ENCODE peak calls at places on chromosomes 5 and 9, in ten cellular contexts. H is gastrocnemius medialis, C is foreskin fibroblast, S is breast epithelium, R is lower lobe of right lung, J is heart right ventricle, Q is fibroblast of lung, E is SJCRH30, B is skeletal muscle cell, Y is HL-60. T is an unnamed sample.

GRCh38 chr5:162274684-162275083 is 207.1 kb downstream of the GABRG2 start:
- DNase-seq in H (no peak), C (no peak), S (no peak), R (no peak), J (no peak), Q (no peak), E (no peak), B (no peak), Y (no peak), T (no peak)

GRCh38 chr9:130707225-130707976 is 13.8 kb downstream of the EXOSC2 start:
- DNase-seq in H (no peak), C (peak), S (no peak), R (no peak), J (peak), Q (peak), E (peak), B (no peak), Y (no peak), T (no peak)

GRCh38 chr5:80216753-80217596 is 38.9 kb downstream of the SERINC5 start:
- DNase-seq in H (peak), C (no peak), S (no peak), R (peak), J (peak), Q (no peak), E (peak), B (no peak), Y (no peak), T (no peak)

GRCh38 chr9:121399126-121399882 is 29.3 kb upstream of the STOM start:
- DNase-seq in H (no peak), C (no peak), S (no peak), R (no peak), J (no peak), Q (no peak), E (peak), B (no peak), Y (no peak), T (no peak)

GRCh38 chr5:73460133-73460532 is 11.6 kb upstream of the FOXD1 start:
- DNase-seq in H (no peak), C (no peak), S (no peak), R (no peak), J (no peak), Q (no peak), E (no peak), B (no peak), Y (no peak), T (no peak)

GRCh38 chr9:114280636-114281315 is 42.1 kb upstream of the ORM1 start:
- DNase-seq in H (no peak), C (peak), S (no peak), R (peak), J (no peak), Q (peak), E (no peak), B (peak), Y (no peak), T (no peak)

GRCh38 chr9:133401588-133401987 is 16.2 kb downstream of the REXO4 start:
- DNase-seq in H (no peak), C (no peak), S (no peak), R (no peak), J (no peak), Q (no peak), E (no peak), B (no peak), Y (no peak), T (no peak)

GRCh38 chr5:148193202-148193601 is 9.6 kb upstream of the SPINK6 start:
- DNase-seq in H (no peak), C (no peak), S (no peak), R (no peak), J (no peak), Q (no peak), E (no peak), B (no peak), Y (no peak), T (no peak)

GRCh38 chr5:143896981-143897380 is 85.0 kb downstream of the HMHB1 start:
- DNase-seq in H (no peak), C (peak), S (no peak), R (no peak), J (no peak), Q (peak), E (no peak), B (no peak), Y (no peak), T (no peak)

DNA sequence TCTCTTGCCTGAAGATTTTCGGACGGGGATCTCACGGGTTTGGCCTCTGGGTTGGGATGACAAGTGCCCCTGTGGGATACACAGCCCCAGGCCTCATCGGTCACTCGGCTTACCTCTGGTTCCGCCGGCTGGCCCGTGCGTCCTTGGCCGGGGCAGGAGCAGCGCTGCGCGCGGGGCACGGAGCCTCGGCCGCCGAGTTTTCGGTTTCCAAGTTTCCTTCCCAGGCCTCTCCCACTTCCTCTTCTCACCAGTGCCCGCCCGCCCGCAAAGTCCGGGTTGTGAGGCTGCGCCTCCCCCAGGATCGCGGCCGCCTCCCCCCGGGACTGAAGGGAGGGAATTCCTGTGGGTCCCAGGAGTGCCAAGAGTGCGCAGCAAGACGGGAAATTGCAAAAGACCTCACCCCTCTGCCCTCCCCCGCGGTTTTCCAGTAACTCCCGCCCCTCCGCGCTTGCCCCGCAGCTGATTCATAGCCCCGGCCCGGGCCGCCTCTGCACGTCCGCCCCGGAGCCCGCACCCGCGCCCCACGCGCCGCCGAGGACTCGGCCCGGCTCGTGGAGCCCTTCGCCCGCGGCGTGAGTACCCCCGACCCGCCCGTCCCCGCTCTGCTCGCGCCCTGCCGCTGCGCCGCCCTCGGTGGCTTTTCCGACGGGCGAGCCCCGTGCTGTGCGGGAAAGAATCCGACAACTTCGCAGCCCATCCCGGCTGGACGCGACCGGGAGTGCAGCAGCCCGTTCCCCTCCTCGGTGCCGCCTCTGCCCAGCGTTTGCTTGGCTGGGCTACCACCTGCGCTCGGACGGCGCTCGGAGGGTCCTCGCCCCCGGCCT is at the start of gene OSMR:
- DNase-seq in H (peak), C (peak), S (peak), R (peak), J (peak), Q (peak), E (peak), B (peak), Y (no peak), T (no peak)
- H3K4me3 ChIP-seq in H (peak), C (peak), S (peak), R (peak), J (peak), Q (peak), E (peak), B (peak), Y (peak), T (no peak)

DNA sequence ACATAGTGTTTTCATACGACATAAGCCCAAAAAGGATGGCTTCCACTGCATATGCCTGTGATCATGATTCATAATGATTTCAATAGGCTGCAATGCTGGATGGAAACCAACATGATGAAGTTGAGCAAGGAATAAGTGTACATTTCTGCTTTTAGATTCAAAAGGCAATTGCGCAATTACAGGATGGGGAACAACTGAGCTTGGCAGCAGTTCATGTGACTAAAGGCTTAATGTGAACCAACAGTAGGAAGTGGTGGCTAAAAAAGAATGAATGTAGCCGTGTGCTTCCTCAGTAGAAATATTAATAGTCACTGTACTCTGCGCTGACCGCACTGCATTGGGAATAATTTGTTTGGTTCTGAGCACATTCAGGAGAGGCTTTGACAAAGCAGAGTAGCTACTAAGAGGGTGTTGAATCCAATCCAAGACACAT is 51.2 kb downstream of the SLC1A3 start:
- DNase-seq in H (peak), C (peak), S (no peak), R (no peak), J (peak), Q (peak), E (no peak), B (peak), Y (peak), T (no peak)
- H3K4me3 ChIP-seq in H (no peak), C (no peak), S (no peak), R (no peak), J (no peak), Q (no peak), E (no peak), B (no peak), Y (no peak), T (no peak)

DNA sequence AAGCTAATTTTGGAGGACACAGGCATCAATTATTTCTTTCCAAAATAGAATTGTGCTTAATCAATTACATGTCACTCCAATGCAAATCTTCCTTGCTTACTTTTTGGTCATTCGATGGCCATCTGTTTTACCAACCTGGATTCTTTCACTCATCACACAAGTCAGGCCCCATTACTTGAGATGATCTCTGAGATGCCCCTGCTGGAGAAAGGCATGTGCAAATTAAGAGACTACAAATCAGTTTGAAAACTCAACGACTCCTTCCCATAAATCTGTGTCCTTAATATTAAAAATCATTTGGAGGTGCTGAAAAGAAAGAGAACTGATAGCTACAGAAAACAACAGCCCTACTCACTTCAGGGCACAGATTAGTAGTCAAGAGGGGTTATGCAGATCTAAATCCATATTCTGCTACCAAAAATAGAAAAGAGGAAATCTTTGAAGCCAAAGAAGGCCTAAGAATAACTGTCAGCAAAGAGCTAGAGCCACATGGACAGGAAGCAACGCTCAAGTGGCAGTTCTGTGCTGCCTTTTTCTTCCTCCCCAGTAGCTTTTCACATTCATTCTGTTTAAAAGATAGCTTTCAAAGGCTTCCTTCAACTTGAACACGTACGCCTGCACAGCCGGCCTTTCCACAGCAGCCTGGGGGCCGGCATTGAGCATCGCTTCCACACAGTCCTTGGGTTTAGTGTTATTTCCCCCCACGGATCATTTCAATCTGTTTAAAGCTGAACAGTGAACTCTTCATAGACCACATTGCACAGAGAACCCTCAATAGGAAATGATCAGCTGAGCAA is 79.3 kb upstream of the MAP3K1 start:
- DNase-seq in H (no peak), C (no peak), S (no peak), R (no peak), J (no peak), Q (no peak), E (no peak), B (no peak), Y (no peak), T (no peak)
- H3K4me3 ChIP-seq in H (no peak), C (no peak), S (no peak), R (no peak), J (no peak), Q (no peak), E (no peak), B (no peak), Y (no peak), T (no peak)

DNA sequence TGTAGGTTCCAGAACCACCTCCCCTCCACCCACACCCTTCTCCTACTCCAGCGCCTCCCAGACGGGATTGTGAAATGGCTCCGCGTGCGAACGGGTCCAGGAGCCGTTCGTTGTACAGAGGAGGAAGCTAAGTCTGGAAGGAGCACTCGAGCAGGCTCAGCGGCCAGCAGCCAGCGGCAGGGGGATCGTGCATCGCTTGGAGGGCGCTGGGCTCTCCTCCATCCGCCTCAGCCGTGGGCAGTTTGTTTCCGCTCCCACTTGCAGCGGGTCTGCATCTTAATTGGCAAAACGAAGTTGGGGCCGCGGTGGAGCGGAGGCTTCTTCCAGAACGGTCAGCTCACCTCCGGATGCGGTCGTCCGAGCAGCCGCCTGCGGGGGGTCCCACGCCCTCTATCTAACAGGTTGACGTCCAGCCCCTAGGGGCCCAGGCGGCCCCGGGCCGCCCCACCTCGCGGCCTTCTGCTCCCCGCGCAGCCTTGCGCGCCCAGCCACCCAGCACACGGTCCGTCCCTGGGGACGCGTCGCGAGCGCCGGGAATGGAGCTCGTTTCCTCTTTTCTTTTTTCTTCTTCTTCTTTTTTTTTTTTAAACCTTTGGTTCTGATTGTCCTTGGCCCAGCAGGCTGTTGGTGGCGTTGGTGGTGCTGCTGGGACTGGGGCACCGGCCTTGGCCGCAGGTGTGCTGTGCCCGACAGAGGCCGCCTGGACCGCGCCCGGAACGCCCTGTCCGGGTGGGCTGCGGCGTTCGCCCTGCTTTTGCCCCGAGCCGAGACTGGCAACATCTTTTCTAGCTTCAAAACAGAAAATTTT is 3.9 kb upstream of the BARX1 start:
- DNase-seq in H (no peak), C (peak), S (no peak), R (no peak), J (no peak), Q (peak), E (no peak), B (no peak), Y (peak), T (no peak)
- H3K4me3 ChIP-seq in H (peak), C (no peak), S (peak), R (peak), J (peak), Q (no peak), E (no peak), B (no peak), Y (peak), T (no peak)

GRCh38 chr5:150217874-150218692 is 28.2 kb downstream of the SLC6A7 start:
- DNase-seq in H (peak), C (peak), S (peak), R (peak), J (peak), Q (peak), E (peak), B (peak), Y (peak), T (peak)
- H3K4me3 ChIP-seq in H (no peak), C (no peak), S (no peak), R (no peak), J (no peak), Q (no peak), E (no peak), B (no peak), Y (no peak), T (no peak)

T was measured in GM12864.